ENCODE peak calls at places on chromosomes 4 and X, in six cellular contexts. One of them, this sample, is unnamed.

GRCh38 chr4:6121941-6122340 is 78.4 kb downstream of the JAKMIP1 start:
- DNase-seq in stimulated activated CD4-positive, alpha-beta T cell treated with anti-CD3 and anti-CD28 coated beads, Interleukin-4, amount 100 ng/mL, for 4 hours: no peak
- DNase-seq in GM10248: no peak
- DNase-seq in activated CD4-positive, alpha-beta T cell treated with anti-CD3 and anti-CD28 coated beads, Interleukin-2, amount 50 U/mL, for 48 hours: no peak
- DNase-seq in AG09309: no peak
- DNase-seq in T-helper 9 cell: no peak
- DNase-seq in this sample: no peak

GRCh38 chrX:41334866-41335589 is 1.1 kb downstream of the DDX3X start:
- DNase-seq in stimulated activated CD4-positive, alpha-beta T cell treated with anti-CD3 and anti-CD28 coated beads, Interleukin-4, amount 100 ng/mL, for 4 hours: peak
- DNase-seq in GM10248: peak
- DNase-seq in activated CD4-positive, alpha-beta T cell treated with anti-CD3 and anti-CD28 coated beads, Interleukin-2, amount 50 U/mL, for 48 hours: peak
- DNase-seq in AG09309: no peak
- DNase-seq in T-helper 9 cell: peak
- DNase-seq in this sample: peak

GRCh38 chr4:68962868-68963267 is 11.3 kb upstream of the UGT2A3 start:
- DNase-seq in stimulated activated CD4-positive, alpha-beta T cell treated with anti-CD3 and anti-CD28 coated beads, Interleukin-4, amount 100 ng/mL, for 4 hours: no peak
- DNase-seq in GM10248: no peak
- DNase-seq in activated CD4-positive, alpha-beta T cell treated with anti-CD3 and anti-CD28 coated beads, Interleukin-2, amount 50 U/mL, for 48 hours: no peak
- DNase-seq in AG09309: no peak
- DNase-seq in T-helper 9 cell: no peak
- DNase-seq in this sample: no peak

GRCh38 chr4:46081674-46082073 is 42.2 kb downstream of the GABRG1 start:
- DNase-seq in stimulated activated CD4-positive, alpha-beta T cell treated with anti-CD3 and anti-CD28 coated beads, Interleukin-4, amount 100 ng/mL, for 4 hours: no peak
- DNase-seq in GM10248: no peak
- DNase-seq in activated CD4-positive, alpha-beta T cell treated with anti-CD3 and anti-CD28 coated beads, Interleukin-2, amount 50 U/mL, for 48 hours: no peak
- DNase-seq in AG09309: no peak
- DNase-seq in T-helper 9 cell: no peak
- DNase-seq in this sample: no peak

GRCh38 chr4:13642576-13642975 is 15.1 kb upstream of the BOD1L1 start:
- DNase-seq in stimulated activated CD4-positive, alpha-beta T cell treated with anti-CD3 and anti-CD28 coated beads, Interleukin-4, amount 100 ng/mL, for 4 hours: no peak
- DNase-seq in GM10248: no peak
- DNase-seq in activated CD4-positive, alpha-beta T cell treated with anti-CD3 and anti-CD28 coated beads, Interleukin-2, amount 50 U/mL, for 48 hours: no peak
- DNase-seq in AG09309: no peak
- DNase-seq in T-helper 9 cell: no peak
- DNase-seq in this sample: no peak

GRCh38 chr4:56909083-56909981 is 1.6 kb downstream of the REST start:
- DNase-seq in stimulated activated CD4-positive, alpha-beta T cell treated with anti-CD3 and anti-CD28 coated beads, Interleukin-4, amount 100 ng/mL, for 4 hours: no peak
- DNase-seq in GM10248: peak
- DNase-seq in activated CD4-positive, alpha-beta T cell treated with anti-CD3 and anti-CD28 coated beads, Interleukin-2, amount 50 U/mL, for 48 hours: peak
- DNase-seq in AG09309: no peak
- DNase-seq in T-helper 9 cell: peak
- DNase-seq in this sample: peak

GRCh38 chrX:123188081-123188480 is 4.0 kb downstream of the GRIA3 start:
- DNase-seq in stimulated activated CD4-positive, alpha-beta T cell treated with anti-CD3 and anti-CD28 coated beads, Interleukin-4, amount 100 ng/mL, for 4 hours: no peak
- DNase-seq in GM10248: no peak
- DNase-seq in activated CD4-positive, alpha-beta T cell treated with anti-CD3 and anti-CD28 coated beads, Interleukin-2, amount 50 U/mL, for 48 hours: no peak
- DNase-seq in AG09309: no peak
- DNase-seq in T-helper 9 cell: no peak
- DNase-seq in this sample: no peak

GRCh38 chrX:109839694-109840358 is 106.8 kb upstream of the ACSL4 start:
- DNase-seq in stimulated activated CD4-positive, alpha-beta T cell treated with anti-CD3 and anti-CD28 coated beads, Interleukin-4, amount 100 ng/mL, for 4 hours: no peak
- DNase-seq in GM10248: no peak
- DNase-seq in activated CD4-positive, alpha-beta T cell treated with anti-CD3 and anti-CD28 coated beads, Interleukin-2, amount 50 U/mL, for 48 hours: no peak
- DNase-seq in AG09309: no peak
- DNase-seq in T-helper 9 cell: no peak
- DNase-seq in this sample: no peak

GRCh38 chr4:650951-651883 is 22.9 kb downstream of the ATP5ME start:
- DNase-seq in stimulated activated CD4-positive, alpha-beta T cell treated with anti-CD3 and anti-CD28 coated beads, Interleukin-4, amount 100 ng/mL, for 4 hours: no peak
- DNase-seq in GM10248: no peak
- DNase-seq in activated CD4-positive, alpha-beta T cell treated with anti-CD3 and anti-CD28 coated beads, Interleukin-2, amount 50 U/mL, for 48 hours: no peak
- DNase-seq in AG09309: no peak
- DNase-seq in T-helper 9 cell: no peak
- DNase-seq in this sample: no peak

GRCh38 chrX:120664081-120664480 is 34.2 kb upstream of the C1GALT1C1 start:
- DNase-seq in stimulated activated CD4-positive, alpha-beta T cell treated with anti-CD3 and anti-CD28 coated beads, Interleukin-4, amount 100 ng/mL, for 4 hours: no peak
- DNase-seq in GM10248: no peak
- DNase-seq in activated CD4-positive, alpha-beta T cell treated with anti-CD3 and anti-CD28 coated beads, Interleukin-2, amount 50 U/mL, for 48 hours: no peak
- DNase-seq in AG09309: no peak
- DNase-seq in T-helper 9 cell: no peak
- DNase-seq in this sample: no peak

GRCh38 chrX:85765651-85766050 is 281.7 kb downstream of the CHM start:
- DNase-seq in stimulated activated CD4-positive, alpha-beta T cell treated with anti-CD3 and anti-CD28 coated beads, Interleukin-4, amount 100 ng/mL, for 4 hours: no peak
- DNase-seq in GM10248: no peak
- DNase-seq in activated CD4-positive, alpha-beta T cell treated with anti-CD3 and anti-CD28 coated beads, Interleukin-2, amount 50 U/mL, for 48 hours: no peak
- DNase-seq in AG09309: no peak
- DNase-seq in T-helper 9 cell: no peak
- DNase-seq in this sample: no peak

GRCh38 chrX:155127465-155127864 is 56.2 kb downstream of the BRCC3 start:
- DNase-seq in stimulated activated CD4-positive, alpha-beta T cell treated with anti-CD3 and anti-CD28 coated beads, Interleukin-4, amount 100 ng/mL, for 4 hours: no peak
- DNase-seq in GM10248: no peak
- DNase-seq in activated CD4-positive, alpha-beta T cell treated with anti-CD3 and anti-CD28 coated beads, Interleukin-2, amount 50 U/mL, for 48 hours: no peak
- DNase-seq in AG09309: no peak
- DNase-seq in T-helper 9 cell: no peak
- DNase-seq in this sample: no peak

GRCh38 chr4:150140774-150141400 is 62.6 kb downstream of the DCLK2 start:
- DNase-seq in stimulated activated CD4-positive, alpha-beta T cell treated with anti-CD3 and anti-CD28 coated beads, Interleukin-4, amount 100 ng/mL, for 4 hours: no peak
- DNase-seq in GM10248: no peak
- DNase-seq in activated CD4-positive, alpha-beta T cell treated with anti-CD3 and anti-CD28 coated beads, Interleukin-2, amount 50 U/mL, for 48 hours: no peak
- DNase-seq in AG09309: peak
- DNase-seq in T-helper 9 cell: no peak
- DNase-seq in this sample: no peak

GRCh38 chrX:38985375-38985774 is 184.1 kb downstream of the MID1IP1 start:
- DNase-seq in stimulated activated CD4-positive, alpha-beta T cell treated with anti-CD3 and anti-CD28 coated beads, Interleukin-4, amount 100 ng/mL, for 4 hours: no peak
- DNase-seq in GM10248: peak
- DNase-seq in activated CD4-positive, alpha-beta T cell treated with anti-CD3 and anti-CD28 coated beads, Interleukin-2, amount 50 U/mL, for 48 hours: no peak
- DNase-seq in AG09309: no peak
- DNase-seq in T-helper 9 cell: no peak
- DNase-seq in this sample: peak

GRCh38 chr4:184103755-184104367 is 113.8 kb downstream of the ENPP6 start:
- DNase-seq in stimulated activated CD4-positive, alpha-beta T cell treated with anti-CD3 and anti-CD28 coated beads, Interleukin-4, amount 100 ng/mL, for 4 hours: no peak
- DNase-seq in GM10248: no peak
- DNase-seq in activated CD4-positive, alpha-beta T cell treated with anti-CD3 and anti-CD28 coated beads, Interleukin-2, amount 50 U/mL, for 48 hours: no peak
- DNase-seq in AG09309: no peak
- DNase-seq in T-helper 9 cell: no peak
- DNase-seq in this sample: no peak

GRCh38 chrX:21638311-21638710 is 19.8 kb downstream of the KLHL34 start:
- DNase-seq in stimulated activated CD4-positive, alpha-beta T cell treated with anti-CD3 and anti-CD28 coated beads, Interleukin-4, amount 100 ng/mL, for 4 hours: no peak
- DNase-seq in GM10248: no peak
- DNase-seq in activated CD4-positive, alpha-beta T cell treated with anti-CD3 and anti-CD28 coated beads, Interleukin-2, amount 50 U/mL, for 48 hours: no peak
- DNase-seq in AG09309: peak
- DNase-seq in T-helper 9 cell: no peak
- DNase-seq in this sample: no peak

GRCh38 chr4:153022233-153022632 is 86.1 kb downstream of the FHDC1 start:
- DNase-seq in stimulated activated CD4-positive, alpha-beta T cell treated with anti-CD3 and anti-CD28 coated beads, Interleukin-4, amount 100 ng/mL, for 4 hours: no peak
- DNase-seq in GM10248: no peak
- DNase-seq in activated CD4-positive, alpha-beta T cell treated with anti-CD3 and anti-CD28 coated beads, Interleukin-2, amount 50 U/mL, for 48 hours: no peak
- DNase-seq in AG09309: no peak
- DNase-seq in T-helper 9 cell: no peak
- DNase-seq in this sample: no peak

GRCh38 chr4:16616981-16617380 is 281.5 kb downstream of the LDB2 start:
- DNase-seq in stimulated activated CD4-positive, alpha-beta T cell treated with anti-CD3 and anti-CD28 coated beads, Interleukin-4, amount 100 ng/mL, for 4 hours: no peak
- DNase-seq in GM10248: no peak
- DNase-seq in activated CD4-positive, alpha-beta T cell treated with anti-CD3 and anti-CD28 coated beads, Interleukin-2, amount 50 U/mL, for 48 hours: no peak
- DNase-seq in AG09309: no peak
- DNase-seq in T-helper 9 cell: no peak
- DNase-seq in this sample: no peak

GRCh38 chr4:3530663-3531254 is 1.5 kb downstream of the LRPAP1 start:
- DNase-seq in stimulated activated CD4-positive, alpha-beta T cell treated with anti-CD3 and anti-CD28 coated beads, Interleukin-4, amount 100 ng/mL, for 4 hours: no peak
- DNase-seq in GM10248: no peak
- DNase-seq in activated CD4-positive, alpha-beta T cell treated with anti-CD3 and anti-CD28 coated beads, Interleukin-2, amount 50 U/mL, for 48 hours: no peak
- DNase-seq in AG09309: no peak
- DNase-seq in T-helper 9 cell: no peak
- DNase-seq in this sample: no peak

This sample was measured in GM12865.